ENCODE peak calls at places on chromosomes 6 and 20, in seven cellular contexts. R, G, E, P, L, S and X are unnamed samples.

GRCh38 chr6:33105386-33105785 is 29.6 kb downstream of the HLA-DPB1 start:
- DNase-seq in R (no peak), G (no peak), E (no peak), P (no peak), L (no peak), S (no peak), X (no peak)

GRCh38 chr6:106745824-106746610 is 116.6 kb downstream of the QRSL1 start:
- DNase-seq in R (peak; percentile 46), G (peak; percentile 8), E (no peak), P (no peak), L (no peak), S (no peak), X (no peak)

GRCh38 chr6:10401632-10402223 is 13.1 kb downstream of the TFAP2A start:
- DNase-seq in R (no peak), G (no peak), E (no peak), P (no peak), L (no peak), S (no peak), X (no peak)

GRCh38 chr6:15709665-15710269 is 46.9 kb upstream of the DTNBP1 start:
- DNase-seq in R (no peak), G (no peak), E (no peak), P (no peak), L (no peak), S (no peak), X (no peak)

GRCh38 chr6:113317870-113318269 is 539.3 kb upstream of the MARCKS start:
- DNase-seq in R (no peak), G (no peak), E (no peak), P (no peak), L (no peak), S (no peak), X (no peak)

GRCh38 chr6:114121913-114122662 is 151.1 kb upstream of the HDAC2 start:
- DNase-seq in R (no peak), G (peak; percentile 60), E (no peak), P (no peak), L (no peak), S (no peak), X (no peak)

GRCh38 chr6:159978291-159979135 is 9.6 kb downstream of the IGF2R start:
- DNase-seq in R (no peak), G (no peak), E (no peak), P (no peak), L (no peak), S (no peak), X (no peak)

GRCh38 chr6:137867685-137868509 is 838 bp downstream of the TNFAIP3 start:
- DNase-seq in R (peak; percentile 12), G (peak; percentile 38), E (peak; percentile 41), P (no peak), L (no peak), S (no peak), X (no peak)

GRCh38 chr6:166415306-166415705 is 32.6 kb upstream of the MPC1 start:
- DNase-seq in R (no peak), G (no peak), E (peak; percentile 49), P (no peak), L (no peak), S (no peak), X (no peak)

GRCh38 chr6:69827491-69827890 is 30.7 kb upstream of the LMBRD1 start:
- DNase-seq in R (no peak), G (peak; percentile 80), E (no peak), P (no peak), L (no peak), S (no peak), X (peak; percentile 26)

GRCh38 chr6:33433560-33434191 is 13.8 kb downstream of the SYNGAP1 start:
- DNase-seq in R (no peak), G (peak; percentile 64), E (no peak), P (no peak), L (no peak), S (no peak), X (no peak)

GRCh38 chr20:33407251-33407650 is 5.9 kb upstream of the CDK5RAP1 start:
- DNase-seq in R (no peak), G (peak; percentile 44), E (no peak), P (no peak), L (no peak), S (no peak), X (no peak)

GRCh38 chr6:117555882-117556498 is 46.3 kb downstream of the GOPC start:
- DNase-seq in R (no peak), G (peak; percentile 62), E (peak; percentile 50), P (peak; percentile 24), L (no peak), S (peak; percentile 30), X (no peak)

GRCh38 chr6:45786243-45786795 is 229.3 kb downstream of the CLIC5 start:
- DNase-seq in R (no peak), G (peak; percentile 42), E (no peak), P (no peak), L (no peak), S (no peak), X (no peak)

GRCh38 chr6:169997187-169997929 is 245.9 kb downstream of the ERMARD start:
- DNase-seq in R (no peak), G (no peak), E (no peak), P (no peak), L (no peak), S (no peak), X (no peak)

GRCh38 chr6:15246217-15247211 is 645 bp downstream of the JARID2 start:
- DNase-seq in R (no peak), G (peak; percentile 22), E (no peak), P (no peak), L (no peak), S (no peak), X (no peak)

GRCh38 chr20:45912344-45912682 is 358 bp upstream of the PLTP start:
- DNase-seq in R (no peak), G (no peak), E (no peak), P (no peak), L (no peak), S (no peak), X (no peak)

GRCh38 chr6:26157150-26157837 is 70.1 kb downstream of the HFE start:
- DNase-seq in R (no peak), G (peak; percentile 67), E (peak; percentile 52), P (peak; percentile 29), L (peak; percentile 86), S (no peak), X (no peak)

GRCh38 chr6:134420638-134421181 is 102.8 kb upstream of the SGK1 start:
- DNase-seq in R (no peak), G (peak; percentile 72), E (no peak), P (no peak), L (no peak), S (peak; percentile 31), X (peak; percentile 83)

GRCh38 chr6:31877651-31878161 is 1.1 kb downstream of the SLC44A4 start:
- DNase-seq in R (no peak), G (peak; percentile 20), E (no peak), P (no peak), L (no peak), S (no peak), X (no peak)